ENCODE peak calls at places on chromosomes 5 and 9, in seven cellular contexts. Z is pulmonary artery endothelial cell; O is stimulated activated CD4-positive, alpha-beta T cell treated with anti-CD3 and anti-CD28 coated beads, TNF-alpha, amount 100 ng/mL, for 24 hours; A is mucosa of descending colon; D is iris pigment epithelial cell; G is hippocampal formation; R is cardiac septum. H is an unnamed sample.

GRCh38 chr5:5688194-5688924 is 265.9 kb downstream of the ICE1 start:
- DNase-seq in A (no peak), Z (no peak), R (no peak), O (no peak), D (no peak), G (no peak), H (peak)

GRCh38 chr5:59755476-59755875 is 138.1 kb downstream of the PDE4D start:
- DNase-seq in D (no peak), O (no peak), R (no peak), Z (no peak), A (no peak), G (no peak), H (no peak)

GRCh38 chr9:138105561-138106505 is 228.3 kb downstream of the CACNA1B start:
- DNase-seq in O (no peak), D (no peak), A (no peak), R (no peak), G (no peak), Z (no peak), H (no peak)

GRCh38 chr9:111050819-111051218 is 12.5 kb upstream of the LPAR1 start:
- DNase-seq in R (no peak), D (peak), G (no peak), O (no peak), A (no peak), Z (no peak), H (no peak)

GRCh38 chr9:110148384-110148783 is 59.6 kb downstream of the C9orf152 start:
- DNase-seq in O (peak), Z (no peak), R (no peak), D (no peak), G (no peak), A (no peak), H (peak)

GRCh38 chr9:109422641-109423040 is 75.5 kb downstream of the PTPN3 start:
- DNase-seq in A (no peak), G (no peak), D (no peak), O (no peak), Z (no peak), R (no peak), H (no peak)

GRCh38 chr5:2179861-2180260 is 297.1 kb upstream of the IRX4 start:
- DNase-seq in O (no peak), Z (no peak), G (no peak), R (no peak), A (no peak), D (no peak), H (no peak)

GRCh38 chr5:4230905-4231561 is 635.4 kb downstream of the IRX1 start:
- DNase-seq in A (no peak), O (no peak), D (no peak), G (peak), R (no peak), Z (no peak), H (no peak)

GRCh38 chr5:67206381-67207328 is 10.1 kb upstream of the CD180 start:
- DNase-seq in O (peak), R (no peak), G (no peak), D (peak), Z (no peak), A (peak), H (peak)

GRCh38 chr9:117094493-117094892 is 320.4 kb downstream of the ASTN2 start:
- DNase-seq in D (peak), R (no peak), Z (no peak), O (no peak), G (no peak), A (no peak), H (no peak)

GRCh38 chr5:37133939-37134338 is 115.2 kb downstream of the CPLANE1 start:
- DNase-seq in G (no peak), D (peak), Z (peak), O (no peak), R (no peak), A (no peak), H (no peak)

GRCh38 chr5:153441997-153442396 is 48.5 kb upstream of the GRIA1 start:
- DNase-seq in Z (no peak), A (no peak), R (no peak), O (no peak), D (no peak), G (no peak), H (no peak)

GRCh38 chr5:14439087-14439841 is 142.3 kb upstream of the OTULINL start:
- DNase-seq in O (no peak), D (peak), Z (no peak), G (no peak), R (no peak), A (no peak), H (no peak)

GRCh38 chr9:137797206-137798120 is 80.1 kb upstream of the CACNA1B start:
- DNase-seq in A (no peak), O (no peak), Z (no peak), R (no peak), D (no peak), G (no peak), H (no peak)

GRCh38 chr5:32332971-32333370 is 20.2 kb upstream of the MTMR12 start:
- DNase-seq in Z (no peak), O (no peak), A (no peak), G (no peak), D (peak), R (no peak), H (no peak)

GRCh38 chr9:27377811-27378345 is 80.9 kb upstream of the EQTN start:
- DNase-seq in G (no peak), D (no peak), A (no peak), R (no peak), O (no peak), Z (no peak), H (no peak)

GRCh38 chr5:96651948-96652753 is 10.0 kb upstream of the CAST start:
- DNase-seq in D (no peak), O (no peak), G (no peak), A (no peak), Z (no peak), R (no peak), H (peak)

GRCh38 chr9:137129089-137129455 is 9.9 kb upstream of the GRIN1 start:
- DNase-seq in G (no peak), O (no peak), Z (no peak), R (no peak), D (peak), A (no peak), H (peak)

GRCh38 chr5:159330131-159330530 is at the start of gene IL12B:
- DNase-seq in Z (no peak), R (no peak), D (no peak), O (no peak), G (no peak), A (no peak), H (no peak)

GRCh38 chr9:129487658-129488483 is 133.0 kb downstream of the C9orf50 start:
- DNase-seq in O (peak), A (peak), R (no peak), G (no peak), D (peak), Z (no peak), H (peak)

GRCh38 chr5:85538362-85538761 is 1079.4 kb upstream of the COX7C start:
- DNase-seq in O (no peak), A (no peak), R (no peak), Z (no peak), D (no peak), G (no peak), H (peak)

GRCh38 chr9:86099695-86100364 is 472 bp upstream of the GOLM1 start:
- DNase-seq in D (peak), O (peak), A (peak), G (no peak), Z (peak), R (no peak), H (peak)

GRCh38 chr5:108639356-108639755 is 108.3 kb upstream of the FER start:
- DNase-seq in O (no peak), Z (no peak), A (no peak), D (no peak), R (no peak), G (no peak), H (no peak)

GRCh38 chr9:96258967-96259366 is 43.0 kb downstream of the HSD17B3 start:
- DNase-seq in A (no peak), R (no peak), Z (no peak), O (no peak), G (no peak), D (no peak), H (no peak)

GRCh38 chr9:73916016-73916673 is 581.0 kb upstream of the RORB start:
- DNase-seq in Z (no peak), O (no peak), D (peak), A (no peak), G (no peak), R (no peak), H (no peak)

GRCh38 chr5:140882591-140882899 is 621 bp downstream of the PCDHA13 start:
- DNase-seq in A (no peak), O (no peak), D (no peak), R (no peak), G (no peak), Z (no peak), H (no peak)

GRCh38 chr5:143931389-143931984 is 119.5 kb downstream of the HMHB1 start:
- DNase-seq in O (no peak), A (no peak), G (peak), D (no peak), R (no peak), Z (no peak), H (no peak)

GRCh38 chr5:154795235-154795596 is 40.0 kb downstream of the LARP1 start:
- DNase-seq in A (no peak), O (no peak), Z (no peak), R (no peak), G (no peak), D (no peak), H (no peak)

GRCh38 chr9:122095010-122095767 is 2.1 kb upstream of the TTLL11 start:
- DNase-seq in G (no peak), D (peak), A (no peak), O (peak), R (peak), Z (no peak), H (peak)

GRCh38 chr5:172059661-172060100 is 53.2 kb upstream of the FBXW11 start:
- DNase-seq in G (no peak), O (no peak), D (no peak), A (no peak), R (no peak), Z (no peak), H (no peak)

GRCh38 chr9:137077758-137078693 is 709 bp downstream of the UAP1L1 start:
- DNase-seq in A (peak), O (peak), G (no peak), R (no peak), Z (no peak), D (no peak), H (no peak)

GRCh38 chr5:85985167-85985566 is 632.6 kb upstream of the COX7C start:
- DNase-seq in O (no peak), R (no peak), G (no peak), D (no peak), A (no peak), Z (no peak), H (no peak)

H was measured in RPMI8226.